ENCODE peak calls at places on chromosomes 6 and 20, in five cellular contexts. A is uterus, K is foreskin fibroblast, T is body of pancreas, V is astrocyte of the spinal cord. U is an unnamed sample.

GRCh38 chr20:20213722-20214121 is 154.2 kb upstream of the INSM1 start:
- DNase-seq in A (no peak), K (no peak), V (no peak), T (no peak), U (no peak)

GRCh38 chr6:20211941-20212391 is 303 bp downstream of the MBOAT1 start:
- DNase-seq in T (peak), K (peak), V (no peak), A (no peak), U (no peak)

GRCh38 chr6:2542858-2543218 is 207.9 kb downstream of the MYLK4 start:
- DNase-seq in V (peak), K (peak), T (no peak), A (no peak), U (no peak)

GRCh38 chr6:24883618-24884017 is 52.1 kb downstream of the RIPOR2 start:
- DNase-seq in K (peak), T (no peak), V (peak), A (no peak), U (no peak)

GRCh38 chr20:37226889-37227288 is 34.7 kb downstream of the GHRH start:
- DNase-seq in A (peak), V (peak), K (peak), T (peak), U (no peak)

GRCh38 chr6:67811239-67812037 is 823.6 kb upstream of the ADGRB3 start:
- DNase-seq in V (no peak), K (peak), A (no peak), T (no peak), U (no peak)

GRCh38 chr6:4350571-4351505 is 215.5 kb upstream of the ECI2 start:
- DNase-seq in T (no peak), V (peak), A (no peak), K (peak), U (no peak)

GRCh38 chr6:170178561-170179477 is 112.1 kb downstream of the DLL1 start:
- DNase-seq in V (peak), A (no peak), T (peak), K (peak), U (no peak)

GRCh38 chr20:48688579-48688978 is 139.2 kb downstream of the PREX1 start:
- DNase-seq in A (no peak), T (no peak), K (no peak), V (no peak), U (no peak)

GRCh38 chr20:15759546-15760216 is 813.6 kb downstream of the KIF16B start:
- DNase-seq in T (no peak), A (no peak), K (peak), V (no peak), U (no peak)

GRCh38 chr6:53216301-53216700 is 67.7 kb upstream of the GCM1 start:
- DNase-seq in T (no peak), A (no peak), V (no peak), K (no peak), U (no peak)

GRCh38 chr6:115591973-115592486 is 468.7 kb downstream of the FRK start:
- DNase-seq in A (no peak), V (no peak), K (peak), T (no peak), U (no peak)

GRCh38 chr20:8389381-8390368 is 257.6 kb downstream of the PLCB1 start:
- DNase-seq in V (peak), T (no peak), K (peak), A (no peak), U (no peak)

GRCh38 chr6:6869084-6869483 is 238.7 kb upstream of the RREB1 start:
- DNase-seq in V (no peak), T (no peak), K (no peak), A (no peak), U (no peak)
- TF ChIP-seq CTCF in V (no peak), T (no peak), K (no peak), A (no peak), U (no peak)

GRCh38 chr6:150417899-150418824 is 49.4 kb downstream of the IYD start:
- DNase-seq in A (no peak), K (peak), T (peak), V (peak), U (no peak)
- TF ChIP-seq CTCF in A (peak), K (peak), T (peak), V (peak), U (no peak)

GRCh38 chr6:94323853-94324252 is 904.5 kb upstream of the EPHA7 start:
- DNase-seq in T (no peak), V (no peak), K (no peak), A (no peak), U (no peak)
- TF ChIP-seq CTCF in T (no peak), V (peak), K (no peak), A (no peak), U (no peak)

DNA sequence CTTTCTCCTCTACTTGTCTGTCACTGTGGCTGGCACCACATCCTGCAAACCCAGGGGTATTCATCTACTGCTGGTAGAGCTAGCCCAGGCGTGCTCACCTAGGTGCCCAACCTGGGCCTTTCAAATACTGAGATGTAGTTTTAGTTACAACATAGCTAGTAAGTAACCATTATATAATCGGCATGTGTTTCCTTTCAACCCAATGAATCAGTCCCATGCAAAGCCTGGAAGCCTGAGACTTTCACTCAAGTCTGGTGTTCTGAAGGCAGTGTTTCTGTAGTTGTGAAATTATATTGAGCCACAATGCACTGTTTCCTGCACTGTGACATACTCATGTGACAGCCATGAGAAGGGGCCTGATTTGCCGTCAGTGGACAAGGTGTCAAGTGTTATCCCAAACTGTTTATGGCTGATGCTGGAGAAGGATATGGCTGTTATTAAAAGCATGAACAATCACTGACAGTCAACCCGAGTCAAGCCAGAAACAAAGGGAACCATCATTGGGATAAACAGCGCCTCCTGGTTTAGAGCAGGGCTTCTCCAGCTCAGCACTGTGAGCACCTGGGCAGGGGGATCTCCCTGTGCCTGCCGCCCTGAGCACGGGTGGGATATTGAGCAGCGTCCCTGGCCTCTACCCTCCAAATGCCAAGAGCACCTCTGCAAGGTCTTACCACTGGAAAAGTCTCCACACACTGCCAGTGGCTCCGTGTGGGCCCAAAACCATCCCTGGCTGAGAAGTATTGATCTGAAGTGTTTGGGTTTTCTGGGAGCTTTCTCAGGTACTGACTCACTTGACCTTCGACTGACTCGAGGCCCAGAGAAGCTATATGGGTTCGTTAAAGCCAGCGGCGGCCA is 1.6 kb downstream of the PSMA7 start:
- DNase-seq in T (peak), V (peak), K (peak), A (no peak), U (no peak)
- TF ChIP-seq CTCF in T (no peak), V (peak), K (peak), A (no peak), U (no peak)

GRCh38 chr6:127516676-127517273 is 2.4 kb downstream of the MTCL3 start:
- DNase-seq in A (no peak), T (peak), K (peak), V (peak), U (no peak)
- TF ChIP-seq CTCF in A (peak), T (peak), K (peak), V (peak), U (no peak)

GRCh38 chr6:160692369-160692959 is 9.6 kb upstream of the PLG start:
- DNase-seq in K (no peak), V (no peak), T (no peak), A (no peak), U (no peak)
- TF ChIP-seq CTCF in K (no peak), V (no peak), T (no peak), A (no peak), U (no peak)

DNA sequence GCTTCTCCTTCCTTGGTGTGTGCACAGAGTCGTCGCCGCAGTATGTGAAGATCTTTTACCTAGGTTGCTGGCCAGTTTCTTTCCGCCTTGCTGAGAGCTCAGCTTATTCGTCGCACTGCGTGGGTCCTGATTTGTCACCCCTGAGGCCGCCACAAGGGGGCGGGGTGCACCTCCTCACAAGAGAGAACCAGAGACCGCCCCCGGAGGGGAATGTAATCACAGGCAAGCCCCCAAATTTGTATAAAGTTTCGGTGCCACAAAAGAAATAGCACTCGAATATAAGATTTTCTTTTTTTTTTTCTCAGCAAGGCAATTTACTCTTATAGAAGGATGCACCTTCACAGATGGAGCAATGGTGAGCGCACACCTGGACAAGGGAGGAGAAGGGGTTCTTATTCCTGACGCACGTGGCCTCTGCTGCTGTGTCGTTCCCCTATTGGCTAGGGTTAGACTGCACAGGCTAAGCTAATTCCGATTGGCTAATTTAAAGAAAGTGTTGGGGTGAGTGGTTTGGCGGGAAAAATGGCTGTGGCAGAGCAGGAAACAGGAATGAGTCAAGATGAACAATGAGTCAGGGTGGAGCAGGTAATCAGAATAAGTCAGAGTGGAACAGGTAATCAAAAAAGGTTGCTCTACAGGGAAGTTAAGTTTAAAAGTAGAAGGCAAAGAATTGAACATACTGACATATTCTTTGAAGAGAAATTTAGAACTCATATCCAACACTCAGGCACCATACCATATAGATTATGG is 19.5 kb downstream of the NCOA3 start:
- DNase-seq in T (no peak), V (no peak), A (no peak), K (no peak), U (no peak)
- TF ChIP-seq CTCF in T (no peak), V (no peak), A (no peak), K (no peak), U (no peak)

DNA sequence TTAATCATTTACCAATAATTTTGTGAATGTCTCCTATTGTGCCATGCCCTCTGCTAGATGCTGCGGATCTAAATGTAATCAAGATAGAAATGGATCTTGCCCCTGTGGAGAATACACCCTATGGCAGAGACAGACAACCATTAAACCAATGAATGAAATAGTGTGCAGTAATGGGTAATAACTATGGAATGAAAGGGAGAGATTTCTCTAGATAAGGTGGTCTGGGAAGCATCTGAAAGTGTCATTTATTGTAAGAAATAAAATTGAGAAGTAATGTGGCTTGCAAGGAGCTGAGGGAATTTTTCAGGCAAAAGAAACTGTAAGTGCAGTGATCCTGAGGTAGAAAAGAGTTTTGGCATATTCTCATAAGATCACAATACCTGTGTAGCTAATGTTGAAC is 430.0 kb downstream of the LMBRD1 start:
- DNase-seq in T (no peak), A (no peak), K (no peak), V (no peak), U (no peak)
- TF ChIP-seq CTCF in T (no peak), A (no peak), K (no peak), V (no peak), U (no peak)

DNA sequence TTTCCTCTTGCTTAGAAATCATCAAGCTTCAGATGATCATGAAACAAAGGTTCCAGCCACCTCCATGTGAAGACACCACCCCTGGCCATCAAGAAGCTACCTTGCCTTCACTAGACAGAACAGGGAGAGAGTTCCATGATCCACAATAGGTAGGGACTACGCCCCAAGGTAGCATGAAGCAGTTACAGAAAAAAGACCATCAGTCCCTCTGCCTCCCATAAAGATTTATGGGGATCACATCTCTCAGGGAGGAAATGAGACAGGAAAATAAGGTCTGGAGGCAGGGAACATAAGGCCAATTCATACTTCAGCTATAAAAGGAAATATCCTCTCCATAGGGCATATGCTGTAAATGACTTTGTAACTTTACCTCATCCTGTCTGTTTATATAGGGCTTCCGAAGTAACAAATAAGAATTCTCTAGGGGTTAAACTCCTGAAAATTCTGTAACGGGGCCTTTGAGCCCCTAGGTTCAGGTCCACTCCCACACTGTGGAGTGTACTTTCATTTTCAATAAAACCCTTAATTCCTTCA is 129.4 kb downstream of the OR2B2 start:
- DNase-seq in K (no peak), V (no peak), A (no peak), T (no peak), U (no peak)
- TF ChIP-seq CTCF in K (no peak), V (no peak), A (no peak), T (no peak), U (no peak)

U was measured in omental fat pad.